ENCODE peak calls at places on chromosomes 11 and 22, in eight cellular contexts. N is fibroblast of lung, L is mucosa of descending colon, Z is prostate gland, A is body of pancreas, B is neuronal stem cell, W is astrocyte of the cerebellum, Y is small intestine. D is an unnamed sample.
A peak's percentile ranks its signal among the peaks of the same experiment; 100 is the strongest.

GRCh38 chr11:83726316-83726715 is 440.1 kb upstream of the CCDC90B start:
- DNase-seq in N (no peak), B (no peak), A (no peak), Y (no peak), W (no peak), Z (no peak), L (no peak), D (no peak)

GRCh38 chr22:31230155-31230870 is 18.2 kb downstream of the LIMK2 start:
- DNase-seq in B (no peak), Y (peak; percentile 57), W (no peak), A (no peak), N (peak; percentile 19), Z (no peak), L (no peak), D (no peak)

GRCh38 chr11:1832989-1833365 is 1.8 kb upstream of the SYT8 start:
- DNase-seq in N (no peak), L (peak; percentile 32), Y (no peak), B (no peak), W (no peak), A (peak; percentile 12), Z (no peak), D (peak; percentile 40)

GRCh38 chr22:48885919-48886305 is 941.8 kb downstream of the BRD1 start:
- DNase-seq in W (no peak), N (no peak), Z (no peak), B (no peak), Y (no peak), A (no peak), L (no peak), D (no peak)

GRCh38 chr22:37808294-37808657 is 542 bp downstream of the GCAT start:
- DNase-seq in L (no peak), W (no peak), Z (no peak), Y (no peak), N (peak; percentile 56), B (no peak), A (no peak), D (no peak)

GRCh38 chr11:20658135-20658534 is 11.3 kb upstream of the NELL1 start:
- DNase-seq in A (no peak), L (no peak), B (no peak), Z (no peak), N (no peak), Y (no peak), W (no peak), D (no peak)

GRCh38 chr22:21816787-21817496 is 50.5 kb downstream of the MAPK1 start:
- DNase-seq in Y (peak; percentile 88), W (peak; percentile 86), A (no peak), Z (no peak), B (no peak), L (no peak), N (peak; percentile 91), D (no peak)

GRCh38 chr11:19727246-19727645 is 14.6 kb downstream of the NAV2 start:
- DNase-seq in Y (no peak), Z (no peak), N (peak; percentile 59), A (no peak), L (no peak), W (no peak), B (no peak), D (peak; percentile 52)

GRCh38 chr22:20428496-20429253 is 8.9 kb downstream of the SCARF2 start:
- DNase-seq in W (no peak), A (no peak), Z (no peak), L (peak; percentile 14), Y (no peak), B (no peak), N (no peak), D (peak; percentile 66)

GRCh38 chr11:57322881-57323467 is 1.8 kb downstream of the TNKS1BP1 start:
- DNase-seq in B (no peak), Z (no peak), N (peak; percentile 34), L (no peak), W (no peak), A (no peak), Y (no peak), D (no peak)
- H3K4me3 ChIP-seq in B (peak overlapping the region; percentile 67), Z (peak overlapping the region; percentile 94), N (peak overlapping the region; percentile 91), L (no peak overlapping the region), W (peak overlapping the region; percentile 55), A (no peak overlapping the region), Y (peak overlapping the region; percentile 87), D (peak overlapping the region; percentile 28)

DNA sequence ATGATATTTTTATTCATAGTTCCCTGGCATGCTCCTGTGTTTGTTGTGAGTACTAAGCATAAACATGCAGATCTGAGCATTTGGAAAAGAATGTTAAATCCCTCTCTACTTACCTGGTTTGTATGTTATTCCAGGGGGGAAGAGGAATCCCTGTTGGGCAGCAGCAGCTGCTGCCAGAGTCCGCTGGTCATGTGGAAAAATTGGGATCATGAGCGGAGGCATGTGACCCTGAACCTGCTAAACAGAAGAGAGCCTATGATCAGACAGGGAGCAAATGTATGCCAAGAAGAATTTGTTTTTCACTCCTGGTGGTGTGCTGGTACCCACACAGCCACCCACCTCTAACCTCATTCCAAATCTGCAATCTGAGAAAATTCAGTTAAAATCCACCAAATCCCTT is 244.7 kb downstream of the SOX6 start:
- DNase-seq in W (no peak), Y (no peak), L (no peak), N (no peak), B (no peak), A (no peak), Z (no peak), D (no peak)
- H3K4me3 ChIP-seq in W (no peak overlapping the region), Y (no peak overlapping the region), L (no peak overlapping the region), N (no peak overlapping the region), B (no peak overlapping the region), A (no peak overlapping the region), Z (no peak overlapping the region), D (no peak overlapping the region)

GRCh38 chr11:117816151-117816741 is 8.3 kb downstream of the FXYD2 start:
- DNase-seq in L (peak; percentile 47), A (peak; percentile 80), Y (no peak), Z (no peak), B (peak; percentile 62), N (peak; percentile 63), W (no peak), D (peak; percentile 58)

GRCh38 chr11:117819096-117820040 is 5.2 kb downstream of the FXYD2 start:
- DNase-seq in Y (peak; percentile 81), N (peak; percentile 54), B (peak; percentile 64), A (peak; percentile 77), Z (no peak), L (peak; percentile 84), W (peak; percentile 59), D (no peak)

GRCh38 chr11:117818036-117818858 is 6.3 kb downstream of the FXYD2 start:
- DNase-seq in Y (no peak), L (no peak), W (no peak), Z (no peak), A (peak; percentile 47), B (no peak), N (peak; percentile 43), D (no peak)

GRCh38 chr11:117816846-117817212 is 7.7 kb downstream of the FXYD2 start:
- DNase-seq in Y (no peak), B (no peak), N (no peak), L (no peak), Z (no peak), A (peak; percentile 25), W (no peak), D (peak; percentile 67)

DNA sequence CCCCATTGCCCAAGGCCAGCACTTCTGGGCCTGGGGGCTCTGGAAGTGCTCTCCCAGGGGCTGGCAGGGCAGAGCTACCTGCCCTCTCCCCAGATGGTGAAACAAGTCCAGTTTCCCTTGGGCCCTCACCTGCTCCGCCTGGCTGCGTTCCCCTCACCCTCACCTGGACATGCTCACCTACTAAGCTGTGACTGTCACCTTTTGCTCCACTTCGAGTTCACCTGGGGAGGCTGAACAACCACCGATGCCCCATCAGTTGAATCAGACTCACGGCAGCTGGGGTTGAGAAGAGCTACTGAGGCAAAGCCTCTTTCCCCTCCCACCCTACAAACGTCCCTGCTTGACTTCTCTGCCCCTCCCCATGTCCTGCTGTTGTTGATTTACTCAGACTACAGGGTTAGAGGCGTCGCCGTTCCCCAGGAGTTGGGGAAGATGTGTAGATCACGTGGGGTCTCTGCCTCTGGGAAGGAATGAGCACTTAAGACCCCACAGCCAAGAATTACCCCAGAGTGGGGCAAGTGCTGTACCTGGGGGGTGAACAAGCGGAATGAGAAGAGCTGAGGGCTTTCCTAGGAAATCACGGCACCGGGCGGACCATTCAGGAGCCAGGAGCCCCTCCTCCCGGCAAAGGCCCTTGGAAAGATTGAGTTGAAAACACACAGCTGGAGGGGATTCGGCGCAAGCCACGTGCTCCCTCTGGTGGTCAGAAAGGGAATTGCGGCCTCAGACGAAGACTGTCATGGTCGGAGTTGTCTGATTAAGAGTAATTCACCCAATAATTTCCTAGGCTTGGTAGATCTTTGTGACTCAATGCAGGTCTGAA is 7.1 kb downstream of the FXYD2 start:
- DNase-seq in W (peak; percentile 37), B (peak; percentile 84), Z (peak; percentile 57), Y (peak; percentile 59), A (peak; percentile 79), L (peak; percentile 90), N (peak; percentile 55), D (peak; percentile 89)
- H3K4me3 ChIP-seq in W (no peak overlapping the region), B (no peak overlapping the region), Z (no peak overlapping the region), Y (no peak overlapping the region), A (no peak overlapping the region), L (no peak overlapping the region), N (peak overlapping the region; percentile 20), D (no peak overlapping the region)

GRCh38 chr11:33734441-33735165 is 1.6 kb downstream of the CD59 start:
- DNase-seq in N (peak; percentile 75), Y (peak; percentile 37), Z (no peak), L (peak; percentile 43), B (no peak), A (peak; percentile 24), W (peak; percentile 71), D (no peak)

GRCh38 chr11:33732176-33732575 is 4.0 kb downstream of the CD59 start:
- DNase-seq in Y (no peak), Z (no peak), N (no peak), W (no peak), A (no peak), B (no peak), L (no peak), D (no peak)

GRCh38 chr11:33735166-33735425 is 1.1 kb downstream of the CD59 start:
- DNase-seq in B (no peak), Z (no peak), L (no peak), W (no peak), A (no peak), N (no peak), Y (no peak), D (no peak)

GRCh38 chr11:33735426-33736147 is 636 bp downstream of the CD59 start:
- DNase-seq in Z (peak; percentile 30), B (peak; percentile 38), L (peak; percentile 73), N (peak; percentile 27), A (peak; percentile 32), W (no peak), Y (peak; percentile 42), D (peak; percentile 84)

GRCh38 chr11:33733978-33734377 is 2.2 kb downstream of the CD59 start:
- DNase-seq in W (no peak), Z (no peak), L (no peak), N (no peak), Y (no peak), A (no peak), B (no peak), D (no peak)
- H3K4me3 ChIP-seq in W (peak overlapping the region; percentile 73), Z (peak overlapping the region; percentile 81), L (no peak overlapping the region), N (peak overlapping the region; percentile 97), Y (no peak overlapping the region), A (no peak overlapping the region), B (no peak overlapping the region), D (peak overlapping the region; percentile 73)

D was measured in aorta.